ENCODE peak calls at places on chromosomes 16 and 17, in five cellular contexts. One of them, this sample, is unnamed.

GRCh38 chr16:26599786-26600107 is 467.0 kb upstream of the C16orf82 start:
- DNase-seq in testis: no peak
- DNase-seq in IMR-90: no peak
- DNase-seq in sigmoid colon: no peak
- DNase-seq in stomach: no peak
- DNase-seq in this sample: no peak

GRCh38 chr17:68161644-68162428 is 86.0 kb upstream of the AMZ2 start:
- DNase-seq in IMR-90: no peak
- DNase-seq in sigmoid colon: no peak
- DNase-seq in testis: no peak
- DNase-seq in stomach: no peak
- DNase-seq in this sample: no peak

GRCh38 chr17:75652934-75653549 is 13.9 kb downstream of the RECQL5 start:
- DNase-seq in stomach: no peak
- DNase-seq in sigmoid colon: peak
- DNase-seq in testis: peak
- DNase-seq in IMR-90: peak
- DNase-seq in this sample: no peak

GRCh38 chr16:85334718-85335583 is 222.7 kb upstream of the CIBAR2 start:
- DNase-seq in IMR-90: no peak
- DNase-seq in stomach: peak
- DNase-seq in sigmoid colon: no peak
- DNase-seq in testis: no peak
- DNase-seq in this sample: no peak

GRCh38 chr17:2683912-2684311 is 27.7 kb downstream of the CLUH start:
- DNase-seq in stomach: no peak
- DNase-seq in IMR-90: peak
- DNase-seq in testis: no peak
- DNase-seq in sigmoid colon: peak
- DNase-seq in this sample: no peak

GRCh38 chr16:59964232-59964924 is 1230.3 kb upstream of the GOT2 start:
- DNase-seq in testis: no peak
- DNase-seq in stomach: no peak
- DNase-seq in IMR-90: no peak
- DNase-seq in sigmoid colon: no peak
- DNase-seq in this sample: no peak

GRCh38 chr16:25419681-25420080 is 162.0 kb upstream of the ZKSCAN2 start:
- DNase-seq in IMR-90: no peak
- DNase-seq in testis: no peak
- DNase-seq in sigmoid colon: no peak
- DNase-seq in stomach: no peak
- DNase-seq in this sample: no peak

GRCh38 chr17:78179372-78179771 is 7.5 kb downstream of the TK1 start:
- DNase-seq in testis: no peak
- DNase-seq in IMR-90: peak
- DNase-seq in sigmoid colon: no peak
- DNase-seq in stomach: peak
- DNase-seq in this sample: no peak

GRCh38 chr16:57635266-57636097 is 7.1 kb downstream of the ADGRG1 start:
- DNase-seq in sigmoid colon: no peak
- DNase-seq in IMR-90: no peak
- DNase-seq in testis: no peak
- DNase-seq in stomach: peak
- DNase-seq in this sample: no peak

GRCh38 chr17:42541041-42541833 is 5.2 kb downstream of the NAGLU start:
- DNase-seq in testis: no peak
- DNase-seq in stomach: peak
- DNase-seq in sigmoid colon: no peak
- DNase-seq in IMR-90: no peak
- DNase-seq in this sample: no peak

GRCh38 chr17:80308672-80309517 is 48.2 kb downstream of the RNF213 start:
- DNase-seq in IMR-90: no peak
- DNase-seq in stomach: no peak
- DNase-seq in testis: no peak
- DNase-seq in sigmoid colon: peak
- DNase-seq in this sample: no peak

GRCh38 chr16:85483424-85483823 is 129.7 kb upstream of the GSE1 start:
- DNase-seq in stomach: no peak
- DNase-seq in IMR-90: no peak
- DNase-seq in testis: no peak
- DNase-seq in sigmoid colon: no peak
- DNase-seq in this sample: no peak

GRCh38 chr16:70774261-70774660 is 26.7 kb downstream of the VAC14 start:
- DNase-seq in sigmoid colon: no peak
- DNase-seq in IMR-90: no peak
- DNase-seq in testis: no peak
- DNase-seq in stomach: no peak
- DNase-seq in this sample: no peak

GRCh38 chr16:23682181-23682580 is 3.5 kb downstream of the PLK1 start:
- DNase-seq in testis: no peak
- DNase-seq in sigmoid colon: no peak
- DNase-seq in stomach: no peak
- DNase-seq in IMR-90: peak
- DNase-seq in this sample: no peak

GRCh38 chr17:82812058-82812457 is 27.8 kb downstream of the ZNF750 start:
- DNase-seq in IMR-90: no peak
- DNase-seq in sigmoid colon: no peak
- DNase-seq in testis: no peak
- DNase-seq in stomach: no peak
- DNase-seq in this sample: no peak

GRCh38 chr16:68737730-68738590 is 868 bp downstream of the CDH1 start:
- DNase-seq in stomach: peak
- DNase-seq in IMR-90: no peak
- DNase-seq in sigmoid colon: no peak
- DNase-seq in testis: peak
- DNase-seq in this sample: no peak

GRCh38 chr17:77475012-77475976 is 334.5 kb downstream of the SEC14L1 start:
- DNase-seq in stomach: no peak
- DNase-seq in IMR-90: peak
- DNase-seq in testis: no peak
- DNase-seq in sigmoid colon: no peak
- DNase-seq in this sample: no peak

GRCh38 chr16:89363621-89364393 is 126.6 kb downstream of the ANKRD11 start:
- DNase-seq in stomach: peak
- DNase-seq in sigmoid colon: no peak
- DNase-seq in testis: no peak
- DNase-seq in IMR-90: peak
- DNase-seq in this sample: peak

GRCh38 chr17:73802314-73802713 is 158.1 kb upstream of the SDK2 start:
- DNase-seq in stomach: no peak
- DNase-seq in IMR-90: no peak
- DNase-seq in testis: no peak
- DNase-seq in sigmoid colon: no peak
- DNase-seq in this sample: no peak

GRCh38 chr17:80939151-80940145 is 52.2 kb upstream of the CHMP6 start:
- DNase-seq in testis: no peak
- DNase-seq in sigmoid colon: peak
- DNase-seq in IMR-90: no peak
- DNase-seq in stomach: no peak
- DNase-seq in this sample: no peak

GRCh38 chr16:77963185-77964044 is 58.9 kb upstream of the CLEC3A start:
- DNase-seq in IMR-90: no peak
- DNase-seq in testis: no peak
- DNase-seq in sigmoid colon: no peak
- DNase-seq in stomach: no peak
- DNase-seq in this sample: no peak

GRCh38 chr16:84633622-84634021 is 14.7 kb upstream of the KLHL36 start:
- DNase-seq in IMR-90: no peak
- DNase-seq in sigmoid colon: peak
- DNase-seq in stomach: peak
- DNase-seq in testis: peak
- DNase-seq in this sample: no peak

GRCh38 chr16:18969050-18969854 is 14.5 kb upstream of the TMC7 start:
- DNase-seq in testis: peak
- DNase-seq in stomach: peak
- DNase-seq in IMR-90: peak
- DNase-seq in sigmoid colon: peak
- DNase-seq in this sample: peak

GRCh38 chr17:65043802-65044201 is 12.7 kb downstream of the GNA13 start:
- DNase-seq in testis: no peak
- DNase-seq in stomach: no peak
- DNase-seq in sigmoid colon: no peak
- DNase-seq in IMR-90: no peak
- DNase-seq in this sample: no peak

GRCh38 chr17:32912218-32912897 is 15.6 kb upstream of the TMEM98 start:
- DNase-seq in testis: peak
- DNase-seq in IMR-90: peak
- DNase-seq in stomach: peak
- DNase-seq in sigmoid colon: peak
- DNase-seq in this sample: no peak
- TF ChIP-seq POLR2A in testis: no peak
- TF ChIP-seq POLR2A in IMR-90: no peak
- TF ChIP-seq POLR2A in stomach: no peak
- TF ChIP-seq POLR2A in sigmoid colon: no peak
- TF ChIP-seq POLR2A in this sample: no peak

GRCh38 chr17:50919321-50920040 is 53.3 kb upstream of the TOB1 start:
- DNase-seq in testis: peak
- DNase-seq in sigmoid colon: peak
- DNase-seq in stomach: peak
- DNase-seq in IMR-90: peak
- DNase-seq in this sample: peak
- TF ChIP-seq POLR2A in testis: no peak
- TF ChIP-seq POLR2A in sigmoid colon: no peak
- TF ChIP-seq POLR2A in stomach: no peak
- TF ChIP-seq POLR2A in IMR-90: no peak
- TF ChIP-seq POLR2A in this sample: peak

GRCh38 chr17:8877984-8878383 is 10.5 kb upstream of the PIK3R6 start:
- DNase-seq in stomach: no peak
- DNase-seq in sigmoid colon: no peak
- DNase-seq in IMR-90: no peak
- DNase-seq in testis: no peak
- DNase-seq in this sample: no peak

GRCh38 chr17:8872705-8873426 is 5.4 kb upstream of the PIK3R6 start:
- DNase-seq in sigmoid colon: no peak
- DNase-seq in stomach: no peak
- DNase-seq in testis: no peak
- DNase-seq in IMR-90: no peak
- DNase-seq in this sample: no peak

GRCh38 chr17:8873801-8874715 is 6.6 kb upstream of the PIK3R6 start:
- DNase-seq in IMR-90: no peak
- DNase-seq in testis: no peak
- DNase-seq in stomach: no peak
- DNase-seq in sigmoid colon: no peak
- DNase-seq in this sample: no peak

GRCh38 chr17:8875416-8875815 is 7.9 kb upstream of the PIK3R6 start:
- DNase-seq in testis: no peak
- DNase-seq in IMR-90: no peak
- DNase-seq in stomach: no peak
- DNase-seq in sigmoid colon: no peak
- DNase-seq in this sample: no peak

DNA sequence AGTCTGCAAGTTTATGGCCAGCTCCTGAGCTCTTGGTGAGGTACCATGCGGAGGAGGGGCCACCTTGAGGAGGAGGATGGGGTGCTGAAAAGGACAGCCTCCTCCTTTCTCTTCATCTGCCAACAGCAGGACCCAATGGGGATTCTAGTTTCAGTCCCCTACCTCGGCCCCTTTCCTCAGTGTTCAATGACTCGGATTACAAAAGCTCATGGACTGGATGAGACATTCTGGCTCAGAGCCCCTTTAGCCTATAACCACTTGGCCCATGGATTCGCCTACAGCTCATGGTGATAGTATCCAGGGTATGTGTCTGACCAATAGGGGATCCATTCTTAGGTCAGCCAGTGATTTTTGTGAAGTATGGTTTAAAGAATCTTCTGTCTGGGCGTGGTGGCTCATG is 8.5 kb upstream of the PIK3R6 start:
- DNase-seq in IMR-90: peak
- DNase-seq in sigmoid colon: no peak
- DNase-seq in testis: no peak
- DNase-seq in stomach: no peak
- DNase-seq in this sample: no peak
- TF ChIP-seq POLR2A in IMR-90: no peak
- TF ChIP-seq POLR2A in sigmoid colon: no peak
- TF ChIP-seq POLR2A in testis: no peak
- TF ChIP-seq POLR2A in stomach: no peak
- TF ChIP-seq POLR2A in this sample: no peak

DNA sequence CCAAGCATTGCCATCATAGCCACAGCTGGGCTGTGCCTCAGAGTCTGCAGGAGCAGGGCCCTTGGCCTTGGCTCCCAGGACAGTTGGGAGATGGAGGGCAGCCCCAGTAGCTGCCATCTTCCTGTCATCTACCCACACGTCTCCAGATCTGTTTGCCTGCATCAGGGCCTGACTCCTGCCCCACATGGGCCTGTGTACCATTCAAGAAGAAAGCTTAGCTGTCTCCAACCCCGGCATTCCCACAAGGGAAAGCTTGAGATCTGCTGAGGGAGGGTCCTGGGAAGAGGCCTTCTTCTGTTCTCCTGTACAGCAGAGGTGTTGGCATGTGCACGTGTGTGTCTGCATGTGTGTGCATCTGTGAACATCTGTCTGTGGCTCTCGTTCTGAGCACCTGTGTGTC is 122.1 kb downstream of the MRM1 start:
- DNase-seq in sigmoid colon: no peak
- DNase-seq in stomach: no peak
- DNase-seq in IMR-90: no peak
- DNase-seq in testis: no peak
- DNase-seq in this sample: no peak
- TF ChIP-seq POLR2A in sigmoid colon: no peak
- TF ChIP-seq POLR2A in stomach: no peak
- TF ChIP-seq POLR2A in IMR-90: no peak
- TF ChIP-seq POLR2A in testis: no peak
- TF ChIP-seq POLR2A in this sample: no peak

GRCh38 chr17:58352018-58352842 is at the start of gene SUPT4H1:
- DNase-seq in sigmoid colon: peak
- DNase-seq in IMR-90: peak
- DNase-seq in testis: peak
- DNase-seq in stomach: peak
- DNase-seq in this sample: peak
- TF ChIP-seq POLR2A in sigmoid colon: peak
- TF ChIP-seq POLR2A in IMR-90: peak
- TF ChIP-seq POLR2A in testis: peak
- TF ChIP-seq POLR2A in stomach: no peak
- TF ChIP-seq POLR2A in this sample: peak